ENCODE peak calls at places on chromosomes 11 and 22, in seven cellular contexts. V is adipocyte, S is cardiac muscle cell, K is GM12865, X is thoracic aorta, O is endodermal cell, B is cardiac fibroblast. M is an unnamed sample.
A peak's percentile ranks its signal among the peaks of the same experiment; 100 is the strongest.

GRCh38 chr22:18966748-18967147 is 30.7 kb upstream of the PRODH start:
- DNase-seq in B (no peak), X (no peak), O (no peak), K (no peak), S (no peak), V (no peak), M (no peak)

GRCh38 chr11:122439911-122440782 is 215.4 kb upstream of the UBASH3B start:
- DNase-seq in O (peak; percentile 89), V (peak; percentile 53), B (peak; percentile 76), S (peak; percentile 51), X (no peak), K (no peak), M (no peak)

GRCh38 chr11:35593143-35593542 is 25.1 kb upstream of the FJX1 start:
- DNase-seq in X (no peak), V (peak; percentile 65), K (peak; percentile 13), B (peak; percentile 91), O (no peak), S (no peak), M (no peak)

GRCh38 chr11:128862913-128863660 is 4.0 kb downstream of the KCNJ1 start:
- DNase-seq in O (no peak), K (no peak), V (peak; percentile 85), S (no peak), X (no peak), B (peak; percentile 31), M (no peak)

GRCh38 chr22:50317178-50317577 is 9.6 kb downstream of the DENND6B start:
- DNase-seq in O (no peak), X (no peak), K (no peak), V (no peak), S (no peak), B (no peak), M (no peak)

GRCh38 chr11:32840587-32840986 is 10.9 kb downstream of the PRRG4 start:
- DNase-seq in B (no peak), X (no peak), K (no peak), O (no peak), S (no peak), V (no peak), M (no peak)

GRCh38 chr11:69343401-69344321 is 49.7 kb downstream of the MYEOV start:
- DNase-seq in S (no peak), V (no peak), B (no peak), O (peak; percentile 30), K (no peak), X (no peak), M (no peak)

GRCh38 chr11:72354356-72355115 is 79.8 kb downstream of the CLPB start:
- DNase-seq in B (no peak), O (peak; percentile 75), X (no peak), V (no peak), K (no peak), S (no peak), M (no peak)

GRCh38 chr11:62169448-62169847 is 20.6 kb upstream of the SCGB1D1 start:
- DNase-seq in O (no peak), X (no peak), B (no peak), S (no peak), K (no peak), V (no peak), M (no peak)

GRCh38 chr11:37721485-37721884 is 1123.4 kb upstream of the RAG2 start:
- DNase-seq in X (no peak), B (no peak), O (no peak), V (peak; percentile 10), S (no peak), K (no peak), M (no peak)

GRCh38 chr22:27312567-27313507 is 488.7 kb downstream of the MN1 start:
- DNase-seq in K (no peak), S (no peak), O (no peak), B (no peak), V (no peak), X (no peak), M (no peak)

GRCh38 chr22:43114958-43115357 is 4.4 kb downstream of the BIK start:
- DNase-seq in X (no peak), S (no peak), B (no peak), K (no peak), V (no peak), O (no peak), M (no peak)

GRCh38 chr11:106503901-106504300 is 426.4 kb downstream of the AASDHPPT start:
- DNase-seq in X (no peak), B (peak; percentile 27), S (no peak), O (no peak), K (no peak), V (peak; percentile 32), M (no peak)

GRCh38 chr11:73759520-73760065 is 1.3 kb downstream of the RAB6A start:
- DNase-seq in O (no peak), B (peak; percentile 41), K (peak; percentile 3), S (no peak), V (peak; percentile 65), X (no peak), M (no peak)

GRCh38 chr22:19875061-19875530 is 20.4 kb upstream of the GNB1L start:
- DNase-seq in O (no peak), B (no peak), S (no peak), K (no peak), X (no peak), V (no peak), M (no peak)

GRCh38 chr22:47620391-47620790 is 857.9 kb downstream of the TBC1D22A start:
- DNase-seq in S (no peak), K (no peak), X (no peak), V (no peak), B (no peak), O (peak; percentile 17), M (no peak)
- H3K4me3 ChIP-seq in S (no peak overlapping the region), K (no peak overlapping the region), X (no peak overlapping the region), V (no peak overlapping the region), B (no peak overlapping the region), O (no peak overlapping the region), M (no peak overlapping the region)

GRCh38 chr11:110430267-110431211 is 791 bp downstream of the FDX1 start:
- DNase-seq in V (peak; percentile 63), X (no peak), S (peak; percentile 33), O (no peak), K (peak; percentile 48), B (peak; percentile 61), M (no peak)

GRCh38 chr11:110434952-110435779 is 5.4 kb downstream of the FDX1 start:
- DNase-seq in X (no peak), O (peak; percentile 70), K (peak; percentile 44), B (peak; percentile 18), V (no peak), S (no peak), M (no peak)

GRCh38 chr11:110431212-110432073 is 1.7 kb downstream of the FDX1 start:
- DNase-seq in X (no peak), V (peak; percentile 18), K (peak; percentile 38), O (no peak), B (peak; percentile 22), S (no peak), M (no peak)

GRCh38 chr11:110433393-110434333 is 3.9 kb downstream of the FDX1 start:
- DNase-seq in O (no peak), K (peak; percentile 14), V (peak; percentile 72), X (no peak), S (no peak), B (peak; percentile 53), M (peak; percentile 28)

DNA sequence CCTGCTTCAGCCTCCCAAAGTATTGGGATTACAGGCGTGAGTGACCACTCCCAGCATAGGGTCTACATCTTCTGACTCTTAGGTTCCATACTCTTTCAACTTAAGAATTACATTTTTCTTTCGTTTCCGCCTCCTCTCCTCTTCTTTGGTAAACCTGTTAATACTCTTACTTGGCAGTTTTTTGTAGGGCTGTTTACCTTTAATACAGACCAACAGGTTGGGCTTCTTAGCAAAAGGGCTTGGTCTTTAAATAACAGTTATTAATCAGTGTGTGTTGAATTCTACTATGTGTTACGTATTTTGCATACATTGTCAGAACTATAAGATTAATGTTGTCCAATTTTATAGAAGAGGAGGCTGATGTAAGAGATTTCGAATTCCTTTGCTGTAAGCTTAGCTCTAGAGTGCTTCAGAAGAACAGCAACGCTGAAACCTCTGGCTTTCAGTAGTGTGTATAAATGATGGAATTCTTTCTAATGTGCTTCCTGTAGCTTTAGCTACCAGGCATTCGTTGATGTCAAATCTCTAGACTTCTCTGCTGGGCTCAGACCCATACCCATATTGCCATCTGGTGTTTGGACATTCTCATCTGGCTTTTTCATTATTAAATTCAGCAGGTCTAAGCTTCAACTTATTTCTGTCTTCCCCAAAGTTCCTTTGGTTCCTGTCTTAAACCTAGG is 3.1 kb downstream of the FDX1 start:
- DNase-seq in K (no peak), V (peak; percentile 42), S (no peak), O (no peak), B (peak; percentile 33), X (no peak), M (no peak)
- H3K4me3 ChIP-seq in K (no peak overlapping the region), V (no peak overlapping the region), S (no peak overlapping the region), O (peak overlapping the region; percentile 19), B (no peak overlapping the region), X (no peak overlapping the region), M (no peak overlapping the region)

DNA sequence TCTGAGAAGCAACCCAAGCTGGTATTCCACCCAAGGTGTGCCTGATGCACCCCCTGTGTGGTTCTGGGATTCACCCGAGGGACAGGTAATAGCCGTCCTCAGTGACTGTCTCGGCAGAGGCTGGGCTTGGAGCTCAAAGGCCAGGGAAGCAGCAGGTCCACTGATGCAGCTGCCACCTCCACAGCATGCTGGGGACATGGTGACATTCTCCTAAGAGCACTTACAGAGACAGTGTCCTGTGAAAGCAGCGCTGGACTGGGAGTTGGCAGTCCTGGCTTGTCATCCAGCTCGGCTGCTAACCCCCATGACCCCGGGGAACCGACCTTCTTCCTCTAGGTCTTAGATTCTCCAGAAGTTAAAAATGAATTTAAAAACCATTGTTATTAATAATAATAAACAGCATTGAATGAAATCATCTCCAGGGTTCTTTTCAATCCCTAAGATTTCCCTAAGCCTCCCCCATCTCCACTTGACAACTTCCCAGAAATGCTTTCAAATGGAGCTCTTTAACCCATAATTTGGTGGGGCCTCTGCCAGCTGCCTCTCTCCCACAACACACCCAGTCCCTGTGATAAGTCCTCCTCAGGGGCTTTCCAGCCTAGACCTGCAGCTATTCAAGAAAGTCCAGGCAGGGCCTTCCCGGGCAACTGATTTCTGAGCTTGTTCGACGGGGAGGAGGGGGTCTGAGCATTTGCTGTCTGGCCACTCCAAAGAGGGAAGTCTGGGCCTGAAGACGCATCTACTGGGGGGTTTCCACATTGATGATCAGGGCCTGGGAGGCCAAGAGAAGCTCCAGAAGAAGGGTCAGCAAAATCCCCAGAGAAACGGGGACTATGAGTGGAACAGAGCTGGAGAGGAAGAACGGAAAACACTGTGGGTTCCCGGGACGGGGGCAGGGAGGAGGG is 72.6 kb downstream of the RPUSD4 start:
- DNase-seq in O (peak; percentile 48), S (no peak), V (peak; percentile 59), X (no peak), B (peak; percentile 83), K (peak; percentile 33), M (no peak)
- H3K4me3 ChIP-seq in O (no peak overlapping the region), S (no peak overlapping the region), V (peak overlapping the region; percentile 67), X (no peak overlapping the region), B (no peak overlapping the region), K (no peak overlapping the region), M (no peak overlapping the region)

GRCh38 chr11:57646756-57647303 is 2.9 kb downstream of the YPEL4 start:
- DNase-seq in K (no peak), O (peak; percentile 78), V (no peak), B (no peak), X (no peak), S (no peak), M (no peak)
- H3K4me3 ChIP-seq in K (no peak overlapping the region), O (no peak overlapping the region), V (no peak overlapping the region), B (no peak overlapping the region), X (no peak overlapping the region), S (no peak overlapping the region), M (no peak overlapping the region)